ENCODE peak calls at places on chromosomes 11 and 22, in ten cellular contexts. One of them, this sample, is unnamed.

GRCh38 chr11:25566298-25567200 is 765.4 kb upstream of the ANO3 start:
- DNase-seq in colonic mucosa: no peak
- DNase-seq in GM23338: no peak
- DNase-seq in transverse colon: no peak
- DNase-seq in hepatocyte: no peak
- DNase-seq in Calu3: peak; percentile 9
- DNase-seq in fibroblast of villous mesenchyme: peak; percentile 4
- DNase-seq in tibial nerve: peak; percentile 69
- DNase-seq in heart left ventricle: peak; percentile 36
- DNase-seq in dorsolateral prefrontal cortex: no peak
- DNase-seq in this sample: no peak

GRCh38 chr11:105298174-105298573 is 158.6 kb upstream of the CARD18 start:
- DNase-seq in hepatocyte: no peak
- DNase-seq in transverse colon: no peak
- DNase-seq in colonic mucosa: no peak
- DNase-seq in GM23338: no peak
- DNase-seq in fibroblast of villous mesenchyme: peak; percentile 18
- DNase-seq in heart left ventricle: no peak
- DNase-seq in dorsolateral prefrontal cortex: no peak
- DNase-seq in Calu3: no peak
- DNase-seq in tibial nerve: no peak
- DNase-seq in this sample: no peak

GRCh38 chr11:13368041-13368446 is 90.5 kb downstream of the BMAL1 start:
- DNase-seq in transverse colon: no peak
- DNase-seq in dorsolateral prefrontal cortex: no peak
- DNase-seq in colonic mucosa: no peak
- DNase-seq in tibial nerve: no peak
- DNase-seq in hepatocyte: no peak
- DNase-seq in heart left ventricle: no peak
- DNase-seq in Calu3: no peak
- DNase-seq in fibroblast of villous mesenchyme: peak; percentile 20
- DNase-seq in GM23338: no peak
- DNase-seq in this sample: no peak

GRCh38 chr11:4191031-4191571 is 96.5 kb downstream of the RRM1 start:
- DNase-seq in GM23338: no peak
- DNase-seq in fibroblast of villous mesenchyme: no peak
- DNase-seq in tibial nerve: no peak
- DNase-seq in colonic mucosa: no peak
- DNase-seq in Calu3: no peak
- DNase-seq in hepatocyte: no peak
- DNase-seq in transverse colon: no peak
- DNase-seq in dorsolateral prefrontal cortex: no peak
- DNase-seq in heart left ventricle: peak; percentile 89
- DNase-seq in this sample: no peak

GRCh38 chr11:34068098-34068497 is 16.6 kb downstream of the CAPRIN1 start:
- DNase-seq in dorsolateral prefrontal cortex: no peak
- DNase-seq in transverse colon: no peak
- DNase-seq in Calu3: no peak
- DNase-seq in colonic mucosa: no peak
- DNase-seq in heart left ventricle: no peak
- DNase-seq in hepatocyte: no peak
- DNase-seq in fibroblast of villous mesenchyme: no peak
- DNase-seq in tibial nerve: no peak
- DNase-seq in GM23338: no peak
- DNase-seq in this sample: no peak

GRCh38 chr11:2781413-2782274 is 81.8 kb upstream of the KCNQ1OT1 start:
- DNase-seq in Calu3: peak; percentile 0
- DNase-seq in colonic mucosa: peak; percentile 16
- DNase-seq in fibroblast of villous mesenchyme: peak; percentile 60
- DNase-seq in dorsolateral prefrontal cortex: no peak
- DNase-seq in heart left ventricle: peak; percentile 22
- DNase-seq in GM23338: no peak
- DNase-seq in hepatocyte: peak; percentile 49
- DNase-seq in tibial nerve: no peak
- DNase-seq in transverse colon: peak; percentile 7
- DNase-seq in this sample: no peak

GRCh38 chr22:37218771-37219411 is 6.6 kb upstream of the SSTR3 start:
- DNase-seq in heart left ventricle: no peak
- DNase-seq in hepatocyte: no peak
- DNase-seq in GM23338: no peak
- DNase-seq in dorsolateral prefrontal cortex: no peak
- DNase-seq in fibroblast of villous mesenchyme: no peak
- DNase-seq in transverse colon: peak; percentile 52
- DNase-seq in Calu3: no peak
- DNase-seq in tibial nerve: no peak
- DNase-seq in colonic mucosa: no peak
- DNase-seq in this sample: no peak

GRCh38 chr22:50030315-50031188 is 18.0 kb upstream of the IL17REL start:
- DNase-seq in colonic mucosa: peak; percentile 71
- DNase-seq in dorsolateral prefrontal cortex: peak; percentile 79
- DNase-seq in GM23338: peak; percentile 96
- DNase-seq in Calu3: peak; percentile 90
- DNase-seq in heart left ventricle: peak; percentile 74
- DNase-seq in transverse colon: peak; percentile 77
- DNase-seq in fibroblast of villous mesenchyme: peak; percentile 62
- DNase-seq in tibial nerve: peak; percentile 44
- DNase-seq in hepatocyte: peak; percentile 88
- DNase-seq in this sample: peak; percentile 82

GRCh38 chr22:46453006-46453828 is 84.2 kb downstream of the CELSR1 start:
- DNase-seq in GM23338: no peak
- DNase-seq in tibial nerve: no peak
- DNase-seq in fibroblast of villous mesenchyme: no peak
- DNase-seq in colonic mucosa: no peak
- DNase-seq in Calu3: no peak
- DNase-seq in transverse colon: no peak
- DNase-seq in heart left ventricle: peak; percentile 42
- DNase-seq in hepatocyte: no peak
- DNase-seq in dorsolateral prefrontal cortex: no peak
- DNase-seq in this sample: no peak

DNA sequence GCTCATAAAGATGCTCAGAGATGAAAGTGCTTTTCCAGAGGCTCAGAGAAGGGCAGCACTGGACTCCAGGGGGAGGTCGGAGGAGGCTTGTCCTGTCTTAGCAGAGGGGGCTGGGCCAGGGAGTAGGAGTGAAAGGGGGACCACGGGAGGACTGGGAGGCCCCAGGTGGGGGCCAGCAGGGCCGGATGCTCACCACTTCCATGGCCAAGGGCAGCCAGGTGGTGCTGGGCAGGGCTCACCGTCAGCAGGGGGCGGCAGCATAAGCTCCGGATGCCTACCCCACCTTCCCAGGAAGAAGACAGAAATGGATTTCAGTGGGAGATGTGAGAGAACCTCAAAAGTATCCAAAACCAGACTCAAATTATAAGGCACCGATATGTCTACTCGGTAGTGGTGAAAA is 11.0 kb downstream of the RAB36 start:
- DNase-seq in Calu3: no peak
- DNase-seq in dorsolateral prefrontal cortex: no peak
- DNase-seq in colonic mucosa: no peak
- DNase-seq in GM23338: peak; percentile 56
- DNase-seq in hepatocyte: no peak
- DNase-seq in transverse colon: no peak
- DNase-seq in tibial nerve: no peak
- DNase-seq in heart left ventricle: no peak
- DNase-seq in fibroblast of villous mesenchyme: no peak
- DNase-seq in this sample: no peak
- TF ChIP-seq CTCF in Calu3: no peak
- TF ChIP-seq CTCF in dorsolateral prefrontal cortex: no peak
- TF ChIP-seq CTCF in colonic mucosa: no peak
- TF ChIP-seq CTCF in GM23338: no peak
- TF ChIP-seq CTCF in hepatocyte: no peak
- TF ChIP-seq CTCF in transverse colon: no peak
- TF ChIP-seq CTCF in tibial nerve: no peak
- TF ChIP-seq CTCF in heart left ventricle: no peak
- TF ChIP-seq CTCF in fibroblast of villous mesenchyme: no peak
- TF ChIP-seq CTCF in this sample: no peak

GRCh38 chr22:32794449-32795213 is 6.9 kb upstream of the TIMP3 start:
- DNase-seq in heart left ventricle: no peak
- DNase-seq in fibroblast of villous mesenchyme: no peak
- DNase-seq in colonic mucosa: no peak
- DNase-seq in GM23338: peak; percentile 68
- DNase-seq in tibial nerve: no peak
- DNase-seq in transverse colon: no peak
- DNase-seq in Calu3: no peak
- DNase-seq in hepatocyte: no peak
- DNase-seq in dorsolateral prefrontal cortex: peak; percentile 49
- DNase-seq in this sample: no peak
- TF ChIP-seq CTCF in heart left ventricle: peak; percentile 5
- TF ChIP-seq CTCF in fibroblast of villous mesenchyme: no peak
- TF ChIP-seq CTCF in colonic mucosa: no peak
- TF ChIP-seq CTCF in GM23338: peak; percentile 61
- TF ChIP-seq CTCF in tibial nerve: no peak
- TF ChIP-seq CTCF in transverse colon: no peak
- TF ChIP-seq CTCF in Calu3: no peak
- TF ChIP-seq CTCF in hepatocyte: no peak
- TF ChIP-seq CTCF in dorsolateral prefrontal cortex: no peak
- TF ChIP-seq CTCF in this sample: no peak

GRCh38 chr22:31080164-31080847 is 812 bp upstream of the SMTN start:
- DNase-seq in fibroblast of villous mesenchyme: no peak
- DNase-seq in heart left ventricle: no peak
- DNase-seq in GM23338: peak; percentile 16
- DNase-seq in colonic mucosa: no peak
- DNase-seq in dorsolateral prefrontal cortex: no peak
- DNase-seq in Calu3: no peak
- DNase-seq in tibial nerve: no peak
- DNase-seq in transverse colon: no peak
- DNase-seq in hepatocyte: no peak
- DNase-seq in this sample: no peak

GRCh38 chr22:31082606-31083376 is 1.7 kb downstream of the SMTN start:
- DNase-seq in transverse colon: peak; percentile 89
- DNase-seq in heart left ventricle: peak; percentile 85
- DNase-seq in tibial nerve: peak; percentile 61
- DNase-seq in hepatocyte: peak; percentile 80
- DNase-seq in Calu3: peak; percentile 80
- DNase-seq in GM23338: peak; percentile 79
- DNase-seq in dorsolateral prefrontal cortex: no peak
- DNase-seq in fibroblast of villous mesenchyme: peak; percentile 81
- DNase-seq in colonic mucosa: peak; percentile 92
- DNase-seq in this sample: peak; percentile 56

GRCh38 chr22:31081963-31082605 is 966 bp downstream of the SMTN start:
- DNase-seq in Calu3: no peak
- DNase-seq in dorsolateral prefrontal cortex: no peak
- DNase-seq in transverse colon: peak; percentile 13
- DNase-seq in hepatocyte: no peak
- DNase-seq in fibroblast of villous mesenchyme: peak; percentile 33
- DNase-seq in heart left ventricle: no peak
- DNase-seq in GM23338: no peak
- DNase-seq in colonic mucosa: no peak
- DNase-seq in tibial nerve: no peak
- DNase-seq in this sample: no peak

GRCh38 chr22:31079095-31079642 is 1.9 kb upstream of the SMTN start:
- DNase-seq in colonic mucosa: peak; percentile 86
- DNase-seq in dorsolateral prefrontal cortex: no peak
- DNase-seq in hepatocyte: peak; percentile 90
- DNase-seq in transverse colon: peak; percentile 77
- DNase-seq in fibroblast of villous mesenchyme: no peak
- DNase-seq in tibial nerve: no peak
- DNase-seq in Calu3: no peak
- DNase-seq in GM23338: peak; percentile 67
- DNase-seq in heart left ventricle: no peak
- DNase-seq in this sample: no peak

DNA sequence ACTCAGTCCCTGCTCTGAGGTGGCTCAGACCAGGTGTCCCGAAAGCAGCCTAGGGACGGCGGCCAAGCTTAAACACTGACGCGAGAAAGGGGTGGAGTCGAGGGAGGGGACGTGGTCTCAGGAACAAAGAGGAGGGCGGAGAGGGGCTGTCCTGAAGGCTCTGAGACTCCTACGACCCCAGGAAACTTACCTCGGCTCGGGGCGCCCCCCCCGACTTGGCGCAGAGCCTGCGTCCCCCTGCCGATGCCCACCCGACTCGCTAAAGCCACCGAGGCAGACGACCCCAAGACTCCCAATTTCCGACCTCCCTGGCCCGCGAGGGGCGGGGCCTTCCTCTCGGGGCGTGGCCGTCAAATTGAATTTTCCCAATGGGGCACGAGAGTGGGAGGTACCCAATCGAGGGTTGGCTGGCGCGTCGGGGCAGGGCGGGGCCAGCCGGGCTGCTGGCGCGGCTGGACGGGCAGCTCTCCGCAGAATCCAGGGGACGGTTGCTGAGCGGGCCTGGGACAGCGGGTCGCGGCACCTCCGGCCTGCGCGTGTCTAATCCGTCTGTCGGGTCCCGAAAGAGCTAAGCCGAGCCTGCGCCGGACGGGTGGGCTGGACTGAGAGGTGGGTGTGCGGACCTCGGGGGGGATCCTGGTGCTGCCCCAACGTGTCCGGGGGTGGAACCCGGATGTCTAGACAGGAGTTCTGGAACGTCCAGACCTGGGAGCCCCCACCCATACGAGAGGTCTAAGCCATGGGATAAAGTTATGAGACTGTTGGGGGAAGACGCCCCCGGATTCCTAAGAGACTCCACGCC is at the start of gene SMTN:
- DNase-seq in hepatocyte: peak; percentile 97
- DNase-seq in colonic mucosa: peak; percentile 98
- DNase-seq in heart left ventricle: peak; percentile 95
- DNase-seq in dorsolateral prefrontal cortex: peak; percentile 75
- DNase-seq in Calu3: peak; percentile 96
- DNase-seq in transverse colon: peak; percentile 97
- DNase-seq in tibial nerve: peak; percentile 89
- DNase-seq in GM23338: peak; percentile 97
- DNase-seq in fibroblast of villous mesenchyme: peak; percentile 91
- DNase-seq in this sample: peak; percentile 98
- TF ChIP-seq CTCF in hepatocyte: no peak
- TF ChIP-seq CTCF in colonic mucosa: no peak
- TF ChIP-seq CTCF in heart left ventricle: no peak
- TF ChIP-seq CTCF in dorsolateral prefrontal cortex: no peak
- TF ChIP-seq CTCF in Calu3: no peak
- TF ChIP-seq CTCF in transverse colon: no peak
- TF ChIP-seq CTCF in tibial nerve: peak; percentile 47
- TF ChIP-seq CTCF in GM23338: no peak
- TF ChIP-seq CTCF in fibroblast of villous mesenchyme: no peak
- TF ChIP-seq CTCF in this sample: no peak

DNA sequence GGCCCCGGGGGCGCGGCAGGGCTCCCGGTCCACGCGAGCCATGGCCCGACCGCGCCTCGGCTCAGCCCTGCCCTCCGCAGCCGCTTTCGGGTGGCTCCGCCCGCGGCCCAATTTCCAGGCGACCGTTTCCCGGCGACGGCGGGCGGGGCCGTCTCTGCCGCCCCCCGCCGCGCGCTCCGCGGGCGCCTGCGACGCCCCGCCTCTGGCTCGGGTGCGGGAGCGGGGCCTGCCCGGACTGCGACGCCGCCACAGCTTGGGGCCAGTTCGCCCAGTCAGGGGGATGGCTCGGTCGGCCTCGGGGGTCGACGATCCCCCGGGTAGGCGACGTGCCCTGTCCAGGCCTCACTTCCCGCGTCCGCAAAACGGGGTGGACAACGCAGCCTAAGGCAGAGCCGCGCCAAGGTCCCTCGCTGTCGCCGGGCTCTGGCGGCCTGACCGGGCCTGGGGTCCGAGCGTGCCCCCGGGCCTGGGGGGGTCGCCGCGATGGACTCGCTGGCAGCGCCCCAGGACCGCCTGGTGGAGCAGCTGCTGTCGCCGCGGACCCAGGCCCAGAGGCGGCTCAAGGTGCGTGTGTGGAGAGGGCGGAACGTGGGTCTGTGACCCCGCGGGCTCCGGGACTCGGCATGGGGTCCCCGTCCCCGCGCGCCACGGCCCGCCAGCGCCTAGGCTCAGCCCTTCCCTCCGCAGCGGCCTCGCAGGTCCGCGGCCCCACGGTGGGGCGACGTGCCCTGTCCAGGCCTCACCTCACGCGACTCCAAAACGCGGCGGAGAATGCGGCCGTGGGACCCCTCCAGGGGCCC is 4.2 kb downstream of the SEPTIN5 start:
- DNase-seq in heart left ventricle: no peak
- DNase-seq in Calu3: no peak
- DNase-seq in transverse colon: no peak
- DNase-seq in colonic mucosa: no peak
- DNase-seq in hepatocyte: no peak
- DNase-seq in fibroblast of villous mesenchyme: no peak
- DNase-seq in dorsolateral prefrontal cortex: no peak
- DNase-seq in GM23338: no peak
- DNase-seq in tibial nerve: no peak
- DNase-seq in this sample: peak; percentile 27
- TF ChIP-seq CTCF in heart left ventricle: peak; percentile 42
- TF ChIP-seq CTCF in Calu3: no peak
- TF ChIP-seq CTCF in transverse colon: no peak
- TF ChIP-seq CTCF in colonic mucosa: no peak
- TF ChIP-seq CTCF in hepatocyte: no peak
- TF ChIP-seq CTCF in fibroblast of villous mesenchyme: no peak
- TF ChIP-seq CTCF in dorsolateral prefrontal cortex: no peak
- TF ChIP-seq CTCF in GM23338: no peak
- TF ChIP-seq CTCF in tibial nerve: no peak
- TF ChIP-seq CTCF in this sample: no peak

This sample was measured in nephron progenitor cell.